ENCODE peak calls at places on chromosome 9, in seven cellular contexts. One of them, this sample, is unnamed. For H3K4me1, the result is how much of the 10 kb centered on the place peaks cover.

GRCh38 chr9:1200847-1201251 is 150.7 kb downstream of the DMRT2 start:
- DNase-seq in mucosa of descending colon: no peak
- DNase-seq in endodermal cell: no peak
- DNase-seq in IMR-90: no peak
- DNase-seq in small intestine: no peak
- DNase-seq in heart right ventricle: peak
- DNase-seq in naive thymus-derived CD4-positive, alpha-beta T cell: no peak
- DNase-seq in this sample: no peak

GRCh38 chr9:133768859-133769510 is 30.8 kb upstream of the SARDH start:
- DNase-seq in endodermal cell: peak
- DNase-seq in IMR-90: no peak
- DNase-seq in heart right ventricle: peak
- DNase-seq in naive thymus-derived CD4-positive, alpha-beta T cell: no peak
- DNase-seq in small intestine: no peak
- DNase-seq in mucosa of descending colon: peak
- DNase-seq in this sample: no peak

GRCh38 chr9:3181049-3181953 is 337.4 kb upstream of the PUM3 start:
- DNase-seq in naive thymus-derived CD4-positive, alpha-beta T cell: peak
- DNase-seq in endodermal cell: peak
- DNase-seq in IMR-90: no peak
- DNase-seq in heart right ventricle: no peak
- DNase-seq in small intestine: no peak
- DNase-seq in mucosa of descending colon: peak
- DNase-seq in this sample: no peak

GRCh38 chr9:7234144-7234543 is 476.4 kb downstream of the KDM4C start:
- DNase-seq in mucosa of descending colon: no peak
- DNase-seq in naive thymus-derived CD4-positive, alpha-beta T cell: no peak
- DNase-seq in endodermal cell: peak
- DNase-seq in IMR-90: peak
- DNase-seq in small intestine: peak
- DNase-seq in heart right ventricle: no peak
- DNase-seq in this sample: peak

GRCh38 chr9:106925392-106925791 is 62.4 kb downstream of the ZNF462 start:
- DNase-seq in naive thymus-derived CD4-positive, alpha-beta T cell: no peak
- DNase-seq in heart right ventricle: no peak
- DNase-seq in small intestine: no peak
- DNase-seq in IMR-90: no peak
- DNase-seq in endodermal cell: no peak
- DNase-seq in mucosa of descending colon: no peak
- DNase-seq in this sample: no peak

GRCh38 chr9:136578620-136578914 is 32.7 kb upstream of the NOTCH1 start:
- DNase-seq in IMR-90: no peak
- DNase-seq in heart right ventricle: no peak
- DNase-seq in endodermal cell: no peak
- DNase-seq in mucosa of descending colon: no peak
- DNase-seq in small intestine: no peak
- DNase-seq in naive thymus-derived CD4-positive, alpha-beta T cell: no peak
- DNase-seq in this sample: peak

GRCh38 chr9:136747161-136748060 is 914 bp downstream of the LCN6 start:
- DNase-seq in small intestine: no peak
- DNase-seq in heart right ventricle: no peak
- DNase-seq in naive thymus-derived CD4-positive, alpha-beta T cell: no peak
- DNase-seq in IMR-90: no peak
- DNase-seq in mucosa of descending colon: peak
- DNase-seq in endodermal cell: no peak
- DNase-seq in this sample: no peak

GRCh38 chr9:135468866-135469521 is 10.6 kb upstream of the PPP1R26 start:
- DNase-seq in naive thymus-derived CD4-positive, alpha-beta T cell: no peak
- DNase-seq in mucosa of descending colon: no peak
- DNase-seq in small intestine: peak
- DNase-seq in endodermal cell: no peak
- DNase-seq in heart right ventricle: no peak
- DNase-seq in IMR-90: peak
- DNase-seq in this sample: no peak

GRCh38 chr9:3567988-3568387 is 42.2 kb upstream of the RFX3 start:
- DNase-seq in mucosa of descending colon: no peak
- DNase-seq in small intestine: no peak
- DNase-seq in heart right ventricle: no peak
- DNase-seq in endodermal cell: no peak
- DNase-seq in IMR-90: no peak
- DNase-seq in naive thymus-derived CD4-positive, alpha-beta T cell: no peak
- DNase-seq in this sample: no peak

DNA sequence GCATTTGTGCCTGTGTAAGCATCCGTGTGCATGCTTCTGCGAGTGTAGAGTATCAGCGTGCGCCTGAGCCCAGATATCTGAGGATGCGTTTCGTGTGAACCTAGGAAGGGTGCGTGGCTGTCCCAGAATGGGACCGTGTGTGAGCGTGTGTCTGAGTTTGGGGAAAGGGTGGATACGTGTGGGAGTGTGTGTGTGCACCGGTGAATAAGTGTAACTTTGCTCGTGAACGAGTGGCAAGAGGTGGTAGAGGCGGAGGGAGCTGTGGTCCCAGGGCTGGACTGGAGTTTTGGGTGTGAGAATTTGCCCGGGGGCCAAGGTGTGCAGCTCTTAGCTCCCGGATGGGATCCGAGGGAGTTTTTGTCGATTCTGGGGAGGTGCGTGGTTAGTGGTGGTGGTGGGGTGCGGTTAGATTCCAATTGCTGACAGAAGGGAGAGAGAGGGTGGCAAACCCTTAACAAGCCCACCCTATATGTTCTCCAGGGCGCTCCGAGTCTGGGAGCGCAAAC is 687 bp upstream of the COL27A1 start:
- DNase-seq in small intestine: no peak
- DNase-seq in naive thymus-derived CD4-positive, alpha-beta T cell: no peak
- DNase-seq in mucosa of descending colon: no peak
- DNase-seq in endodermal cell: no peak
- DNase-seq in IMR-90: no peak
- DNase-seq in heart right ventricle: no peak
- DNase-seq in this sample: no peak
- H3K4me1 ChIP-seq in small intestine: under half
- H3K4me1 ChIP-seq in naive thymus-derived CD4-positive, alpha-beta T cell: under half
- H3K4me1 ChIP-seq in mucosa of descending colon: under half
- H3K4me1 ChIP-seq in endodermal cell: under half
- H3K4me1 ChIP-seq in IMR-90: under half
- H3K4me1 ChIP-seq in heart right ventricle: under half
- H3K4me1 ChIP-seq in this sample: under half

GRCh38 chr9:14155237-14155636 is 158.7 kb downstream of the NFIB start:
- DNase-seq in IMR-90: no peak
- DNase-seq in naive thymus-derived CD4-positive, alpha-beta T cell: no peak
- DNase-seq in endodermal cell: no peak
- DNase-seq in small intestine: no peak
- DNase-seq in heart right ventricle: no peak
- DNase-seq in mucosa of descending colon: no peak
- DNase-seq in this sample: no peak
- H3K4me1 ChIP-seq in IMR-90: under half
- H3K4me1 ChIP-seq in naive thymus-derived CD4-positive, alpha-beta T cell: under half
- H3K4me1 ChIP-seq in endodermal cell: under half
- H3K4me1 ChIP-seq in small intestine: under half
- H3K4me1 ChIP-seq in heart right ventricle: under half
- H3K4me1 ChIP-seq in mucosa of descending colon: under half
- H3K4me1 ChIP-seq in this sample: under half

GRCh38 chr9:108057421-108058136 is 568.0 kb upstream of the KLF4 start:
- DNase-seq in heart right ventricle: no peak
- DNase-seq in IMR-90: peak
- DNase-seq in endodermal cell: no peak
- DNase-seq in naive thymus-derived CD4-positive, alpha-beta T cell: no peak
- DNase-seq in small intestine: peak
- DNase-seq in mucosa of descending colon: no peak
- DNase-seq in this sample: no peak

GRCh38 chr9:108056805-108057386 is 567.3 kb upstream of the KLF4 start:
- DNase-seq in IMR-90: peak
- DNase-seq in endodermal cell: no peak
- DNase-seq in heart right ventricle: no peak
- DNase-seq in mucosa of descending colon: no peak
- DNase-seq in naive thymus-derived CD4-positive, alpha-beta T cell: no peak
- DNase-seq in small intestine: no peak
- DNase-seq in this sample: no peak

GRCh38 chr9:108053555-108054061 is 564.0 kb upstream of the KLF4 start:
- DNase-seq in heart right ventricle: peak
- DNase-seq in IMR-90: peak
- DNase-seq in small intestine: peak
- DNase-seq in mucosa of descending colon: peak
- DNase-seq in endodermal cell: no peak
- DNase-seq in naive thymus-derived CD4-positive, alpha-beta T cell: no peak
- DNase-seq in this sample: peak

GRCh38 chr9:108058137-108058779 is 568.7 kb upstream of the KLF4 start:
- DNase-seq in mucosa of descending colon: no peak
- DNase-seq in heart right ventricle: no peak
- DNase-seq in IMR-90: no peak
- DNase-seq in small intestine: no peak
- DNase-seq in endodermal cell: no peak
- DNase-seq in naive thymus-derived CD4-positive, alpha-beta T cell: no peak
- DNase-seq in this sample: no peak

GRCh38 chr9:108056083-108056804 is 566.7 kb upstream of the KLF4 start:
- DNase-seq in naive thymus-derived CD4-positive, alpha-beta T cell: no peak
- DNase-seq in endodermal cell: no peak
- DNase-seq in IMR-90: peak
- DNase-seq in heart right ventricle: no peak
- DNase-seq in mucosa of descending colon: no peak
- DNase-seq in small intestine: no peak
- DNase-seq in this sample: no peak
- H3K4me1 ChIP-seq in naive thymus-derived CD4-positive, alpha-beta T cell: under half
- H3K4me1 ChIP-seq in endodermal cell: under half
- H3K4me1 ChIP-seq in IMR-90: under half
- H3K4me1 ChIP-seq in heart right ventricle: under half
- H3K4me1 ChIP-seq in mucosa of descending colon: under half
- H3K4me1 ChIP-seq in small intestine: under half
- H3K4me1 ChIP-seq in this sample: under half

DNA sequence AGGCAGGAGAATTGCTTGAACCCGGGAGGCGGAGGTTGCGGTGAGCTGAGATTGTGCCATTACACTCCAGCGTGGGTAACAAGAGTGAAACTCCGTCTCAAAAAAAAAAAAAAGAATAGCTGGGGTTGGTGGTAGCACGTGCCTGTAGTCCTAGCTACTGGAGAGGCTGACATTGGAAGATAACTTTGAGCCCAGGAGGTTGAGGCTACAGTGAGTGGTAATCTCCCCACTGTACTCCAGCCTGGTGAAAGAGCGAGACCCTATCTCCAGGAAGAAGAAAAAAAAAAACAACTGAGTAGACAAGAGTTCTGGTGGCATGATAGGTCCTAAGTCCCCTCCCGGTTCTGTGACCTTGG is 26.3 kb downstream of the GOLGA2 start:
- DNase-seq in heart right ventricle: no peak
- DNase-seq in small intestine: no peak
- DNase-seq in mucosa of descending colon: no peak
- DNase-seq in IMR-90: no peak
- DNase-seq in endodermal cell: no peak
- DNase-seq in naive thymus-derived CD4-positive, alpha-beta T cell: no peak
- DNase-seq in this sample: no peak
- H3K4me1 ChIP-seq in heart right ventricle: under half
- H3K4me1 ChIP-seq in small intestine: under half
- H3K4me1 ChIP-seq in mucosa of descending colon: under half
- H3K4me1 ChIP-seq in IMR-90: under half
- H3K4me1 ChIP-seq in endodermal cell: under half
- H3K4me1 ChIP-seq in naive thymus-derived CD4-positive, alpha-beta T cell: under half
- H3K4me1 ChIP-seq in this sample: under half

DNA sequence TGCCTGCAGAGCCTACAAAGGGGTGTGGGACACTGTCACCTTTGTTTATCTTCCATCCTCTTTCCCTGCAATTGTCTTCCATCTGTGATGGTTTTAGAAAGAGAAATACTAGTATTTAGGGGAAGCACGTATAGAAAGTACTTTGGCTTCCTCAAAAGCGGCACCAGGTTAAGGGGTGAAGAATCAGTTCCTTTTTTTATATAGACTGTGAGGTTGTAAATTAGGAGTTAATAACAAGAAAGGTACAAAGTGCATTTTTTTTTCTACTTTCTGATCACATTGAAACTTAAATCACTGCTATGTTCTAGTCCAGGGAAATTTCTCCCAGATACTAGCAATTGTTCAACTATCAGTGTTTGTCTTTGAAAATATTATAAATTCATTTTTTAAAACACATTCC is 219.3 kb downstream of the CEMIP2 start:
- DNase-seq in IMR-90: no peak
- DNase-seq in mucosa of descending colon: no peak
- DNase-seq in naive thymus-derived CD4-positive, alpha-beta T cell: no peak
- DNase-seq in heart right ventricle: no peak
- DNase-seq in endodermal cell: no peak
- DNase-seq in small intestine: peak
- DNase-seq in this sample: no peak
- H3K4me1 ChIP-seq in IMR-90: under half
- H3K4me1 ChIP-seq in mucosa of descending colon: under half
- H3K4me1 ChIP-seq in naive thymus-derived CD4-positive, alpha-beta T cell: under half
- H3K4me1 ChIP-seq in heart right ventricle: under half
- H3K4me1 ChIP-seq in endodermal cell: under half
- H3K4me1 ChIP-seq in small intestine: under half
- H3K4me1 ChIP-seq in this sample: under half

GRCh38 chr9:132763574-132763973 is 93.3 kb downstream of the GTF3C4 start:
- DNase-seq in naive thymus-derived CD4-positive, alpha-beta T cell: no peak
- DNase-seq in IMR-90: no peak
- DNase-seq in endodermal cell: no peak
- DNase-seq in heart right ventricle: no peak
- DNase-seq in small intestine: no peak
- DNase-seq in mucosa of descending colon: no peak
- DNase-seq in this sample: no peak
- H3K4me1 ChIP-seq in naive thymus-derived CD4-positive, alpha-beta T cell: under half
- H3K4me1 ChIP-seq in IMR-90: under half
- H3K4me1 ChIP-seq in endodermal cell: under half
- H3K4me1 ChIP-seq in heart right ventricle: under half
- H3K4me1 ChIP-seq in small intestine: under half
- H3K4me1 ChIP-seq in mucosa of descending colon: under half
- H3K4me1 ChIP-seq in this sample: under half

This sample was measured in SJCRH30.